ENCODE peak calls at places on chromosomes 6 and 20, in nine cellular contexts. O is KBM-7; P is T-helper 2 cell; T is GM23338; K is stimulated activated CD8-positive, alpha-beta memory T cell treated with anti-CD3 and anti-CD28 coated beads, Interleukin-2, amount 100 ng/mL, for 1 hour; I is MCF 10A; U is CD8-positive, alpha-beta T cell; W is T-helper 1 cell; S is activated T-cell treated with anti-CD3 and anti-CD28 coated beads, Interleukin-2, amount 50 U/mL, for 72 hours. D is an unnamed sample.

GRCh38 chr20:16953858-16954257 is 205.7 kb downstream of the OTOR start:
- DNase-seq in S (no peak), I (no peak), T (no peak), W (no peak), K (no peak), U (no peak), O (no peak), P (no peak), D (no peak)

GRCh38 chr20:51910202-51911050 is 108.1 kb upstream of the SALL4 start:
- DNase-seq in I (no peak), P (no peak), T (peak), O (no peak), W (no peak), U (no peak), S (no peak), K (no peak), D (peak)

GRCh38 chr6:129590408-129591022 is 119.5 kb downstream of the ARHGAP18 start:
- DNase-seq in S (no peak), U (no peak), I (peak), T (no peak), W (no peak), K (no peak), O (no peak), P (no peak), D (no peak)

GRCh38 chr6:32664827-32665362 is 1.6 kb downstream of the HLA-DQB1 start:
- DNase-seq in W (peak), P (no peak), I (no peak), U (peak), T (peak), S (no peak), O (no peak), K (no peak), D (peak)

GRCh38 chr6:163950159-163950558 is 535.6 kb downstream of the QKI start:
- DNase-seq in T (no peak), S (no peak), U (no peak), K (no peak), P (no peak), O (peak), I (no peak), W (no peak), D (no peak)

GRCh38 chr6:151004415-151005024 is 139.0 kb downstream of the MTHFD1L start:
- DNase-seq in W (peak), O (peak), P (no peak), S (no peak), T (no peak), I (peak), U (no peak), K (no peak), D (peak)

GRCh38 chr6:36139431-36139830 is 9.1 kb downstream of the MAPK13 start:
- DNase-seq in O (peak), K (no peak), I (no peak), U (peak), T (peak), P (no peak), W (no peak), S (no peak), D (peak)

GRCh38 chr6:125922322-125922860 is 34.2 kb upstream of the HINT3 start:
- DNase-seq in S (no peak), I (no peak), T (no peak), K (no peak), W (no peak), O (no peak), U (no peak), P (no peak), D (no peak)

GRCh38 chr20:34089655-34090324 is 22.3 kb downstream of the EIF2S2 start:
- DNase-seq in U (no peak), I (no peak), K (no peak), P (no peak), O (no peak), W (no peak), S (no peak), T (no peak), D (peak)

GRCh38 chr6:55069132-55069781 is 105.1 kb upstream of the HCRTR2 start:
- DNase-seq in O (peak), U (no peak), K (no peak), T (peak), W (no peak), P (no peak), S (no peak), I (peak), D (peak)

GRCh38 chr20:60250251-60250650 is 292.0 kb downstream of the CDH26 start:
- DNase-seq in U (no peak), I (no peak), T (no peak), K (no peak), O (no peak), S (no peak), W (no peak), P (no peak), D (no peak)